ENCODE peak calls at places on chromosome 11, in five cellular contexts. N is mucosa of descending colon, G is fibroblast of the aortic adventitia, I is CD14-positive monocyte, F is right lobe of liver. H is an unnamed sample.

GRCh38 chr11:119370486-119371046 is 10.9 kb downstream of the USP2 start:
- DNase-seq in G (peak; percentile 26), N (no peak), F (peak; percentile 49), I (no peak), H (no peak)

GRCh38 chr11:16816358-16817270 is 78.2 kb downstream of the C11orf58 start:
- DNase-seq in N (no peak), F (no peak), G (no peak), I (no peak), H (no peak)

GRCh38 chr11:45671246-45672171 is 6.1 kb upstream of the CHST1 start:
- DNase-seq in I (no peak), N (no peak), G (no peak), F (no peak), H (no peak)

GRCh38 chr11:41201156-41201555 is 258.3 kb downstream of the LRRC4C start:
- DNase-seq in F (no peak), N (no peak), I (no peak), G (no peak), H (peak; percentile 27)

GRCh38 chr11:66243816-66244215 is 24.6 kb upstream of the RAB1B start:
- DNase-seq in I (no peak), F (no peak), N (no peak), G (no peak), H (no peak)

GRCh38 chr11:126415669-126416420 is 60.4 kb downstream of the ST3GAL4 start:
- DNase-seq in F (no peak), G (peak; percentile 91), N (peak; percentile 76), I (no peak), H (no peak)

GRCh38 chr11:35253237-35253636 is 114.3 kb downstream of the CD44 start:
- DNase-seq in G (peak; percentile 51), N (no peak), F (no peak), I (no peak), H (no peak)

GRCh38 chr11:24422371-24422770 is 74.5 kb upstream of the LUZP2 start:
- DNase-seq in G (no peak), N (no peak), F (no peak), I (no peak), H (no peak)

GRCh38 chr11:11171285-11171684 is 181.8 kb downstream of the CSNK2A3 start:
- DNase-seq in G (no peak), N (no peak), F (no peak), I (no peak), H (no peak)

GRCh38 chr11:120352405-120352804 is 16.2 kb downstream of the ARHGEF12 start:
- DNase-seq in N (no peak), G (no peak), F (no peak), I (no peak), H (no peak)

GRCh38 chr11:14873632-14874031 is 18.4 kb downstream of the CYP2R1 start:
- DNase-seq in F (no peak), G (no peak), I (no peak), N (no peak), H (no peak)

GRCh38 chr11:117597083-117597482 is 199.9 kb downstream of the DSCAML1 start:
- DNase-seq in F (no peak), N (no peak), I (peak; percentile 37), G (peak; percentile 30), H (peak; percentile 51)

GRCh38 chr11:61903845-61904244 is 12.5 kb upstream of the FADS3 start:
- DNase-seq in I (no peak), G (no peak), F (no peak), N (no peak), H (no peak)

GRCh38 chr11:19664896-19665548 is 47.6 kb upstream of the NAV2 start:
- DNase-seq in I (no peak), F (no peak), N (no peak), G (peak; percentile 76), H (no peak)

GRCh38 chr11:77506857-77507256 is 33.0 kb upstream of the PAK1 start:
- DNase-seq in I (no peak), G (peak; percentile 15), N (no peak), F (no peak), H (no peak)

GRCh38 chr11:95231881-95232605 is 1.0 kb upstream of the SESN3 start:
- DNase-seq in G (peak; percentile 68), F (peak; percentile 79), N (peak; percentile 89), I (peak; percentile 70), H (peak; percentile 45)

GRCh38 chr11:7628660-7629059 is 44.6 kb downstream of the CYB5R2 start:
- DNase-seq in G (no peak), I (no peak), F (no peak), N (no peak), H (no peak)

GRCh38 chr11:118883004-118883367 is 706 bp upstream of the CXCR5 start:
- DNase-seq in F (no peak), G (no peak), I (no peak), N (no peak), H (no peak)

GRCh38 chr11:12871251-12871650 is 137.9 kb upstream of the RASSF10 start:
- DNase-seq in F (no peak), N (no peak), G (no peak), I (no peak), H (no peak)

GRCh38 chr11:130644187-130644586 is 195.7 kb downstream of the ADAMTS15 start:
- DNase-seq in F (no peak), G (peak; percentile 66), I (no peak), N (peak; percentile 65), H (no peak)

DNA sequence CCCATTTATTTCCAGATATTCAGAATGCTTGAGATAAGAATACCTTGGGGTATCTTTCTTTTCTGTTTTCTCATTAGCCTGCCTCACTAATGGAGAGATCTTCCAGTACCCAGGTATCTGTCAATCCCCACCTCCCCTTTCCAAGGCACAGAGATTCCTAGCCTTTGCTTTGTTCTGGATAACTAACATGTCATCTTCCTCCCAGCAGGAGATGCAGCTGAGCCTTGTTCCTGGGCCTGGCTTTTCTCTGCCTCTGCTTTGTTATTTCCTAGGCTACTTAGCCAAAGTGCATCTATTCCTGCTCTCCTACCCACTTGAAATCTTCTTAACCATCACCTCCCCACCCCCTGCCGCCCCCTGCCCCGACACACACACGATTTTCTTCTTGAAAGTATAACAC is 297.1 kb downstream of the NELL1 start:
- DNase-seq in I (no peak), G (no peak), F (no peak), N (no peak), H (no peak)
- TF ChIP-seq CTCF in I (no peak), G (no peak), F (no peak), N (no peak), H (no peak)

DNA sequence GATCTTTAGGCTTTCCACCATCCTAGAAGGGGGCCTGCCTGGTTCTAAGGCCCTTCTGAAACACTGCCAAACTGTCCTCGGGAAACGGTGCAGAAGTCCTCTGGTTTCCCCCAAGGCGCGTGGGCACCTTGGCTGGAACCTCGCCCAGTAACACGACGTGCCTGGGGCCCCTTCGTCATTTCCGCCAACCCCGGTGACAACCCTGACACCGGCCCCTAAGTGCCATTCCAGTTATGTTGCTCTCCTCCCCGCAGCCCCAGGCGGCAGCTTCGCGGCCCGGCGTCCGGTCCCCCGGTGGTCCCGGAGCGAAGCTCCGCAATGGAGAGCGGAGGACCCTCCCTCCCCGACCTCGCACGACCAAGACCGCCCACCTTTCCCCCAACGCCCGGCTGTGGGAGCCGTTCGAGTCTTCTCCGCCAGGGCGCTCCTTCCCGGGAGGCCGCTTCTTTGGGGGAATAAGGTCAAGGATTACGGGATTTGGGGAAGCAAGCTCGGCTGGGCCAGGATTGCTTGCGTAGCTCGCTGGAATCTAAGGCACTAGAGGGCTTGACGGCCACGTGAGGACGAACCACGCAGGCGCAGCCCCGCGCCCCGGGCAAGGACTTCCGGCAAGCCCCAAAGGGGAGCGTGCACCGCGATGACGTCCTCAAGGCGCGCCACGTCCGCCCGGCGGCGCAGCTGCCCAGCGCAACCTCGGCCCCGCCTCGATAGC is 648 bp downstream of the RNH1 start:
- DNase-seq in N (peak; percentile 99), F (peak; percentile 99), G (peak; percentile 98), I (peak; percentile 98), H (peak; percentile 99)
- TF ChIP-seq CTCF in N (no peak), F (no peak), G (no peak), I (no peak), H (no peak)

DNA sequence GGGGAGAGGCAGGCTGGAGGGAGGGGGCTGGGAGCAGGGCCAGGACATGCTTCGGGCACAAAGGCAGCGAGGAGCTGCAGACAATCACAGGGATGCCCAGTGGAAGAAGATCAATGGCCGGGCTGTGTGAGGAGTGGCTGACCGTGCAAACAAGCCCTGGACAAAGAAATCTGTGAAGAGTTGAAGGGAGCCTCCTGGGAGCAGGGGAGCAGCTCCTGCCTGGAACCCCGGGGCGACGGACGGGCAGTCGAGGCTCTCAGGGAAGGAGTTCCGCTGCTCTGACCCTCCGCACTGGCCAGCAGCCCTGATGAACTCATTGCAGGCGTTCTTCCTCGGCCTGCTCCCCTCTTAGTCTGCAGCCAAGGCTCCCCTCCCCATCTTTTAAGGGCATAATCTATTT is 126.8 kb upstream of the B3GAT1 start:
- DNase-seq in F (no peak), I (no peak), G (no peak), N (no peak), H (no peak)
- TF ChIP-seq CTCF in F (no peak), I (no peak), G (no peak), N (no peak), H (no peak)

GRCh38 chr11:64297722-64298358 is 2.3 kb upstream of the CATSPERZ start:
- DNase-seq in I (no peak), F (no peak), G (no peak), N (peak; percentile 62), H (no peak)
- TF ChIP-seq CTCF in I (no peak), F (no peak), G (no peak), N (no peak), H (no peak)

GRCh38 chr11:98207086-98207485 is 813.7 kb upstream of the CNTN5 start:
- DNase-seq in N (no peak), G (no peak), I (no peak), F (no peak), H (no peak)
- TF ChIP-seq CTCF in N (no peak), G (no peak), I (no peak), F (no peak), H (no peak)

DNA sequence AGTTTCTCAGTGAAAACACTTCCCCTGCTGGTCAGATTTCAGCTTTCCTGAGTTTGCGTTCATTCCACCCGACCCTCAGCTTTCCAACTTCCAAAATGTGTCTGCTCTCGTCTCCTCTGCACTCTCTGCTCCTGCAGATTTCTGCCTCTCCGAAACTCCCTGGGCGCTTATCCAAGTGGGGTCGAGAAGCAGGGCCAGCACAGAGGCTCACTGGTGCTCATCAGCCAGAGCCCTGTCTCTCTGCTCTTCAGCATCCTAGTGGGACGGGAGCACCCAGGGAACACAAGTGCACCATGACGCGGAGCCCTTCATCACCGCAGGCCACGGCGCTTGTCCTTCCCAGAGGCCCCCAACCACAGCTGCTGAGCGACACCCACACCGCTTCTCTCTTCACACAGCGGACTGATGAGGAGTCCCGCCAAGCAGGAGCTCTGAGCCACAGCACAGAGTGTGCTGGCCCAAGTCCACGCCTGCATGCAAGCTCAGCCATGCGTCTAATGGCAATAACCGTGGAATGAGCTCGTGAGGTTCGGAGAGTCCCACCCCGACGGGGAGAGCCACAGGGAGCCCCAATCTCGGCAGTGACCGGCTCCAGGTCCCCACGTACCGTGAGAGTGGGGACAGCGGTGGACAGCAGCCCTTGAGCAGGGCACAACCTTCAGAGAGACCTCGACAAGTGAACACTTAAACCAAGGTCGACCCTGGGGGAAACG is 27.9 kb upstream of the MOB2 start:
- DNase-seq in N (peak; percentile 31), I (no peak), F (peak; percentile 25), G (no peak), H (no peak)
- TF ChIP-seq CTCF in N (no peak), I (no peak), F (no peak), G (no peak), H (no peak)

GRCh38 chr11:1505480-1505879 is 18.9 kb upstream of the MOB2 start:
- DNase-seq in F (peak; percentile 6), G (no peak), I (peak; percentile 10), N (no peak), H (no peak)
- TF ChIP-seq CTCF in F (no peak), G (no peak), I (no peak), N (no peak), H (no peak)

GRCh38 chr11:36510567-36511020 is 522 bp upstream of the TRAF6 start:
- DNase-seq in F (no peak), I (no peak), N (no peak), G (peak; percentile 49), H (peak; percentile 21)
- TF ChIP-seq CTCF in F (no peak), I (peak; percentile 69), N (no peak), G (no peak), H (no peak)